ENCODE peak calls at places on chromosomes 5 and 9, in five cellular contexts. R, A, K, X and F are unnamed samples.

GRCh38 chr9:116155700-116156045 is 2.1 kb downstream of the PAPPA start:
- DNase-seq in A (peak; percentile 73), X (peak; percentile 38), R (no peak), K (no peak), F (no peak)

GRCh38 chr9:135179976-135180375 is 92.5 kb downstream of the OLFM1 start:
- DNase-seq in K (no peak), X (no peak), A (no peak), R (no peak), F (no peak)

GRCh38 chr5:143506881-143507552 is 103.5 kb upstream of the NR3C1 start:
- DNase-seq in A (peak; percentile 93), K (no peak), R (no peak), X (no peak), F (no peak)

GRCh38 chr5:140131967-140132409 is 6.3 kb downstream of the IGIP start:
- DNase-seq in A (peak; percentile 96), R (no peak), K (no peak), X (no peak), F (no peak)

GRCh38 chr5:172533058-172533398 is 78.7 kb upstream of the SH3PXD2B start:
- DNase-seq in R (no peak), K (no peak), A (no peak), X (no peak), F (no peak)

GRCh38 chr5:74440341-74440740 is 200.2 kb downstream of the ENC1 start:
- DNase-seq in X (no peak), R (no peak), K (no peak), A (no peak), F (no peak)

GRCh38 chr9:113645972-113646241 is 182.4 kb downstream of the RGS3 start:
- DNase-seq in X (no peak), A (no peak), K (no peak), R (no peak), F (no peak)

GRCh38 chr5:181039961-181040915 is at the start of gene BTNL9:
- DNase-seq in K (no peak), X (no peak), A (no peak), R (no peak), F (no peak)

GRCh38 chr9:90017704-90018103 is 412.9 kb downstream of the GADD45G start:
- DNase-seq in R (no peak), K (no peak), A (no peak), X (no peak), F (no peak)

GRCh38 chr9:109074236-109074889 is 45.4 kb downstream of the TMEM245 start:
- DNase-seq in R (no peak), X (no peak), A (no peak), K (no peak), F (no peak)

GRCh38 chr9:105656131-105656921 is 5.9 kb upstream of the TAL2 start:
- DNase-seq in K (peak; percentile 88), A (peak; percentile 43), R (no peak), X (peak; percentile 86), F (no peak)

GRCh38 chr9:36717276-36717675 is 144.6 kb downstream of the MELK start:
- DNase-seq in A (no peak), R (no peak), X (no peak), K (no peak), F (no peak)

GRCh38 chr5:135890867-135891266 is 4.8 kb downstream of the IL9 start:
- DNase-seq in R (no peak), K (no peak), A (no peak), X (no peak), F (no peak)

GRCh38 chr9:127783111-127783621 is 2.7 kb upstream of the CDK9 start:
- DNase-seq in X (no peak), A (no peak), R (no peak), K (peak; percentile 73), F (peak; percentile 80)

GRCh38 chr5:97666767-97667166 is 483.7 kb upstream of the RIOK2 start:
- DNase-seq in X (no peak), K (no peak), R (no peak), A (peak; percentile 18), F (no peak)

GRCh38 chr9:119736478-119737454 is 367.5 kb upstream of the BRINP1 start:
- DNase-seq in R (no peak), K (peak; percentile 11), A (no peak), X (peak; percentile 4), F (no peak)

GRCh38 chr5:56506586-56506985 is 273.5 kb upstream of the ANKRD55 start:
- DNase-seq in K (no peak), X (no peak), R (no peak), A (peak; percentile 15), F (no peak)

GRCh38 chr5:67038817-67039603 is 157.6 kb downstream of the CD180 start:
- DNase-seq in R (no peak), A (peak; percentile 86), X (no peak), K (no peak), F (no peak)

GRCh38 chr9:128494108-128494742 is 10.3 kb upstream of the GLE1 start:
- DNase-seq in X (peak; percentile 39), K (no peak), R (peak; percentile 38), A (no peak), F (no peak)

GRCh38 chr5:81506900-81507588 is 113.1 kb upstream of the ACOT12 start:
- DNase-seq in K (no peak), X (peak; percentile 66), A (peak; percentile 90), R (peak; percentile 50), F (no peak)
- TF ChIP-seq CTCF in K (peak; percentile 73), X (peak; percentile 96), A (peak; percentile 93), R (peak; percentile 87), F (peak; percentile 67)

DNA sequence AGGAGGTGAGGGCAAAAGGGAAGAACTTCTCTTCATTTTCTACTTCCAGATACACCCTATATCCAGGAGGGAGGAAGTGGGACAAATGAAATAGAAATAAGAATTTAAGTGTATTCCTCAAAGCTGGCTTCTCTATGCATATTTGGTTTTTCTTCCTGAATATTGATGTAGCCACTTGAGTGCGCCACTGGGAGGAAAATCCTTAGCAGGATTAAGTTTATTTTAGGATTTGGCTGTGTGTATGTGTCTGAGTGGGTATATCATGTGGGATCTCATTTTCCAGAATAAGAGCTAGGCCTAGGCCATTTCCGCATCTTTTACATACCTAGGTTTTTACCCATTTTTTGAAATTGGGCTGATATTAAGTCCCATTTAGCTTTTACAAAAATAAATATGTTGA is 42.5 kb downstream of the MAP1B start:
- DNase-seq in K (no peak), A (no peak), X (no peak), R (no peak), F (no peak)
- TF ChIP-seq CTCF in K (no peak), A (peak; percentile 10), X (peak; percentile 44), R (no peak), F (no peak)

DNA sequence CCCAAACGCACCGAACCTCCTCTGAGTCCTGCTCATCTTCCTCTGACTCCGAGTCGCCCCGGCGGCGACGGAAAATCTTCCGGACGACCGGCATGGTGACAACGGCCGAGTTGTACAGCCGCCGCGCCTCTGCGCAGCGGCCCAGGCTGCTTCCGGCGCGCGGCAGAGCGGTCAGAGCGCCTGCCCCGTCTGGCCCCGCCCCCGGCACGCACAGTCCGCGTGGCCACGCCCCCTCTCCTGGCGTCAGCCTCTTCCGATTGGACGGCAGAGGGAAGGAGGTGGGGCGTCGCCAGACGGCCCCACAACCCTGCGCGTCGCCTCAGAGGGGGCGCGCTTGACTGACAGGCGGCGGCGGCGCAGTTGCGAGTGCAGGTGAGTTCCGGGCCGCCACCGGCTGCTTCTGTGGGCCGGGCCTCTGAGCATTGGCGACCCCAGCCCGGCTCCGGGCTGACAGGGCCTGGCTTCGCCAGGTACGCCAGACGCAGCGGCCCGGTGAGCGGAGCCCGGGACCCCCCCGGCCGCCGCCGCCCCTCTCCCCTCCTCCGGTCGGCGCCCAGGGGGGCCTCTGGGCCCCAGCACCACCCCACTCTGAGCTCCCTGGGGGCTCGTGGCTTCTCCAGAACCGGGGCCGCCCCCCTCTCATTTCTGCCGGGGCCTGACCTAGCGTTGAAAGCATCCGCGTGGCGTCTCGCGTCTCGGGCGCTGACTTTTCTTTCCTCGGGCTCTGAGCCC is at the start of the genes C9orf78 and USP20:
- DNase-seq in K (peak; percentile 99), X (peak; percentile 100), A (peak; percentile 99), R (peak; percentile 97), F (peak; percentile 97)
- TF ChIP-seq CTCF in K (peak; percentile 26), X (no peak), A (no peak), R (no peak), F (no peak)

GRCh38 chr5:84381501-84382362 is 2.9 kb downstream of the EDIL3 start:
- DNase-seq in R (no peak), A (peak; percentile 42), X (no peak), K (no peak), F (no peak)

GRCh38 chr5:84382363-84383295 is 2.1 kb downstream of the EDIL3 start:
- DNase-seq in A (peak; percentile 24), K (peak; percentile 80), X (peak; percentile 61), R (peak; percentile 41), F (no peak)

GRCh38 chr5:84378961-84379360 is 5.7 kb downstream of the EDIL3 start:
- DNase-seq in X (no peak), K (no peak), R (no peak), A (no peak), F (no peak)

GRCh38 chr5:84378420-84378819 is 6.3 kb downstream of the EDIL3 start:
- DNase-seq in R (no peak), K (no peak), A (peak; percentile 16), X (no peak), F (no peak)

GRCh38 chr5:84379749-84380148 is 4.9 kb downstream of the EDIL3 start:
- DNase-seq in A (peak; percentile 14), R (no peak), X (no peak), K (no peak), F (no peak)
- TF ChIP-seq CTCF in A (no peak), R (peak; percentile 7), X (peak; percentile 57), K (no peak), F (no peak)

DNA sequence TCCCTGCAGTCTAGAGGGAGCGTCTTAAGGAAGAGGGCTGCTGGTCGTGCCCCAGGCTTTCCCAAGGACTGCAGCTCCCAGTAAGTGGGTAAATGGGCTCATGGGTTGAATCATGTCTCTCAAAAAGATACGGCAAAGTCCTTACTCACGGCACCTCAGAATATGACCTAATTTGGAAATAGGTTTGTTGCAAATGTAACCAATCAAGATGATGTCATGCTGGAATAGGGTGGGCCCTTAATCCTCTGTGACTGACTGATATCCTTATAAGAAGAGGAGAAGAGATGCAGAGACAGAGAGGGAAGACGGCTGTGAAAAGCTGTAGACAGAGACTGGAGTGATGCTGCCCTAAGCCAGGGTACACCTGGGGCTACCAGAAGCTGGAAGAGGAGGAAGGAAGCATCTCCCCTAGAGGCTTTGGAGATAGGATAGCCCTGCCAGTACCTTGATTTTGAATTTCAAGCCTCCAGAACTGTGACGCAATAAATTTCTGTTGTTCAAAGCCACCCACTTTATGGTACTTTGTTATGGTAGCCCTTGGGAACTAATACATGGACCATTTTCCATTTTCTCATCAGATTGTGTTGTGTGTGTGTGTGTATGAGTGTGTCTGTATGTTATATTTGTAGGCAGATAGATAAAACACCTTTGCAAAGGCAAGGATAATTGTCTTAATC is 15.0 kb downstream of the GALNT10 start:
- DNase-seq in X (no peak), K (no peak), R (no peak), A (no peak), F (no peak)
- TF ChIP-seq CTCF in X (no peak), K (no peak), R (no peak), A (no peak), F (no peak)

GRCh38 chr9:12554636-12555035 is 138.5 kb upstream of the TYRP1 start:
- DNase-seq in A (peak; percentile 16), X (peak; percentile 6), K (no peak), R (no peak), F (no peak)
- TF ChIP-seq CTCF in A (no peak), X (peak; percentile 33), K (no peak), R (no peak), F (no peak)